ENCODE peak calls at places on chromosomes 11 and 22, in five cellular contexts. One of them, this sample, is unnamed.

GRCh38 chr11:93160808-93161207 is 37.0 kb downstream of the SLC36A4 start:
- DNase-seq in SK-N-SH: no peak
- DNase-seq in GM12878: no peak
- DNase-seq in A549: no peak
- DNase-seq in GM23338: peak
- DNase-seq in this sample: no peak

GRCh38 chr11:19453893-19454292 is 213.1 kb upstream of the E2F8 start:
- DNase-seq in SK-N-SH: no peak
- DNase-seq in GM12878: no peak
- DNase-seq in A549: no peak
- DNase-seq in GM23338: no peak
- DNase-seq in this sample: no peak

GRCh38 chr11:8127442-8127841 is 41.4 kb downstream of the RIC3 start:
- DNase-seq in SK-N-SH: no peak
- DNase-seq in GM12878: no peak
- DNase-seq in A549: no peak
- DNase-seq in GM23338: no peak
- DNase-seq in this sample: no peak

GRCh38 chr22:46073683-46074504 is 76.4 kb upstream of the PPARA start:
- DNase-seq in SK-N-SH: no peak
- DNase-seq in GM12878: no peak
- DNase-seq in A549: no peak
- DNase-seq in GM23338: no peak
- DNase-seq in this sample: no peak

GRCh38 chr22:30219668-30220278 is 26.8 kb downstream of the LIF start:
- DNase-seq in SK-N-SH: no peak
- DNase-seq in GM12878: no peak
- DNase-seq in A549: no peak
- DNase-seq in GM23338: no peak
- DNase-seq in this sample: no peak

GRCh38 chr22:22870577-22871398 is 16.8 kb upstream of the IGLL5 start:
- DNase-seq in SK-N-SH: no peak
- DNase-seq in GM12878: no peak
- DNase-seq in A549: no peak
- DNase-seq in GM23338: peak
- DNase-seq in this sample: no peak

GRCh38 chr22:50468626-50469025 is 6.2 kb downstream of the SBF1 start:
- DNase-seq in SK-N-SH: no peak
- DNase-seq in GM12878: no peak
- DNase-seq in A549: no peak
- DNase-seq in GM23338: no peak
- DNase-seq in this sample: no peak

GRCh38 chr11:120137611-120138521 is at the start of gene TRIM29:
- DNase-seq in SK-N-SH: peak
- DNase-seq in GM12878: no peak
- DNase-seq in A549: no peak
- DNase-seq in GM23338: no peak
- DNase-seq in this sample: no peak

GRCh38 chr11:73235236-73235786 is 17.2 kb downstream of the P2RY2 start:
- DNase-seq in SK-N-SH: no peak
- DNase-seq in GM12878: no peak
- DNase-seq in A549: no peak
- DNase-seq in GM23338: no peak
- DNase-seq in this sample: no peak

GRCh38 chr11:86673872-86674750 is 1.7 kb upstream of the ME3 start:
- DNase-seq in SK-N-SH: no peak
- DNase-seq in GM12878: no peak
- DNase-seq in A549: no peak
- DNase-seq in GM23338: no peak
- DNase-seq in this sample: no peak

GRCh38 chr11:19071255-19071654 is 10.7 kb upstream of the MRGPRX2 start:
- DNase-seq in SK-N-SH: peak
- DNase-seq in GM12878: peak
- DNase-seq in A549: peak
- DNase-seq in GM23338: peak
- DNase-seq in this sample: peak

GRCh38 chr11:1050581-1051355 is 14.2 kb upstream of the MUC6 start:
- DNase-seq in SK-N-SH: peak
- DNase-seq in GM12878: no peak
- DNase-seq in A549: peak
- DNase-seq in GM23338: peak
- DNase-seq in this sample: peak

GRCh38 chr22:49021926-49022815 is 805.5 kb downstream of the BRD1 start:
- DNase-seq in SK-N-SH: no peak
- DNase-seq in GM12878: no peak
- DNase-seq in A549: no peak
- DNase-seq in GM23338: no peak
- DNase-seq in this sample: no peak

GRCh38 chr11:47060807-47061206 is 115.9 kb downstream of the ARFGAP2 start:
- DNase-seq in SK-N-SH: no peak
- DNase-seq in GM12878: no peak
- DNase-seq in A549: no peak
- DNase-seq in GM23338: peak
- DNase-seq in this sample: peak

GRCh38 chr11:31763296-31763695 is 47.8 kb downstream of the PAX6 start:
- DNase-seq in SK-N-SH: no peak
- DNase-seq in GM12878: no peak
- DNase-seq in A549: no peak
- DNase-seq in GM23338: peak
- DNase-seq in this sample: no peak

GRCh38 chr11:74325649-74326645 is 14.5 kb upstream of the P4HA3 start:
- DNase-seq in SK-N-SH: no peak
- DNase-seq in GM12878: no peak
- DNase-seq in A549: no peak
- DNase-seq in GM23338: no peak
- DNase-seq in this sample: no peak

GRCh38 chr22:47783433-47784366 is 1021.2 kb downstream of the TBC1D22A start:
- DNase-seq in SK-N-SH: no peak
- DNase-seq in GM12878: no peak
- DNase-seq in A549: no peak
- DNase-seq in GM23338: no peak
- DNase-seq in this sample: no peak

GRCh38 chr11:116727990-116728389 is 44.8 kb downstream of the BUD13 start:
- DNase-seq in SK-N-SH: no peak
- DNase-seq in GM12878: no peak
- DNase-seq in A549: no peak
- DNase-seq in GM23338: no peak
- DNase-seq in this sample: no peak

GRCh38 chr11:47524200-47524874 is 28.6 kb downstream of the CELF1 start:
- DNase-seq in SK-N-SH: peak
- DNase-seq in GM12878: no peak
- DNase-seq in A549: no peak
- DNase-seq in GM23338: no peak
- DNase-seq in this sample: no peak

GRCh38 chr11:12274558-12275197 is 102.7 kb upstream of the PARVA start:
- DNase-seq in SK-N-SH: no peak
- DNase-seq in GM12878: no peak
- DNase-seq in A549: no peak
- DNase-seq in GM23338: no peak
- DNase-seq in this sample: no peak

GRCh38 chr11:12997168-12997567 is 11.9 kb upstream of the RASSF10 start:
- DNase-seq in SK-N-SH: no peak
- DNase-seq in GM12878: no peak
- DNase-seq in A549: no peak
- DNase-seq in GM23338: no peak
- DNase-seq in this sample: no peak

GRCh38 chr22:17201285-17201945 is 17.8 kb downstream of the ADA2 start:
- DNase-seq in SK-N-SH: no peak
- DNase-seq in GM12878: no peak
- DNase-seq in A549: no peak
- DNase-seq in GM23338: peak
- DNase-seq in this sample: no peak

GRCh38 chr22:29325785-29326315 is 10.4 kb upstream of the RASL10A start:
- DNase-seq in SK-N-SH: no peak
- DNase-seq in GM12878: no peak
- DNase-seq in A549: no peak
- DNase-seq in GM23338: no peak
- DNase-seq in this sample: no peak

GRCh38 chr22:26460202-26460601 is 23.4 kb downstream of the HPS4 start:
- DNase-seq in SK-N-SH: no peak
- DNase-seq in GM12878: no peak
- DNase-seq in A549: no peak
- DNase-seq in GM23338: no peak
- DNase-seq in this sample: no peak

GRCh38 chr11:6625832-6626420 is 6.7 kb upstream of the TPP1 start:
- DNase-seq in SK-N-SH: no peak
- DNase-seq in GM12878: no peak
- DNase-seq in A549: no peak
- DNase-seq in GM23338: no peak
- DNase-seq in this sample: no peak

GRCh38 chr11:128174465-128175101 is 412.8 kb downstream of the ETS1 start:
- DNase-seq in SK-N-SH: no peak
- DNase-seq in GM12878: no peak
- DNase-seq in A549: no peak
- DNase-seq in GM23338: peak
- DNase-seq in this sample: no peak

GRCh38 chr11:10674991-10675440 is 18.5 kb downstream of the IRAG1 start:
- DNase-seq in SK-N-SH: no peak
- DNase-seq in GM12878: no peak
- DNase-seq in A549: no peak
- DNase-seq in GM23338: peak
- DNase-seq in this sample: no peak

GRCh38 chr11:65486570-65487466 is 12.0 kb upstream of the MALAT1 start:
- DNase-seq in SK-N-SH: no peak
- DNase-seq in GM12878: no peak
- DNase-seq in A549: no peak
- DNase-seq in GM23338: no peak
- DNase-seq in this sample: no peak

DNA sequence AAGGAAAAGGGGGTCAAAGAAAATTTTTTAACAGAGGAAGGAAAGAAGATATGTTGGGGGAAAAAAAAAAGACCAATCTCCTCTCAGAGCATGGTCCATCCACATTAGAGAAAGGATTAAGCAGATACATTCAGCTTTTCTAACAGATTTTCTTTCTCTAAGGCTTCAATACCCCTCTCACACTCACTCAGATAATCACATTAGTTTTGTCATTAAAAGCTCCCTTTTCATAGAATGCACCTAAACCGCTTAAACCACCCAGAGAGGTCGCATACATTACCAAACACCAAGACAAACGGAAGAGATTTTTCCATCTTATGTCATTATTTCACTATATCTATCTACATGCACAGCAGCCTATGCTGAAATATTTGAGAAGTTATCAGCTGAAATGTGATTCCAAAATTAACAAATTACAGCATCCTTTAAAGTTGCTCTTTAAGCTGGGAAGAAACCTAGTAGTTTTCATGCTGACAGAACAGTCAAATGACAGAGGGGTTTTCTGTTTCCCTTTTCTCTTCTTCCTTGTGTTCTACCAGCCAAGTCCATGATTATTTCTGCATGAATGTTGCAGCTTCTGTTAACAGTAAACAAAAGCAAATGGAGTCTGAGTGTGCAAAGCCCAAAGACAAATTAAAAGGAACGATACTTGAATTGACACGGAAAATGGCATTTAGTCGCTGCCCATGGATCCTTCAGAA is 54.7 kb downstream of the PRCP start:
- DNase-seq in SK-N-SH: no peak
- DNase-seq in GM12878: no peak
- DNase-seq in A549: no peak
- DNase-seq in GM23338: no peak
- DNase-seq in this sample: no peak
- TF ChIP-seq REST in SK-N-SH: no peak
- TF ChIP-seq REST in GM12878: no peak
- TF ChIP-seq REST in A549: no peak
- TF ChIP-seq REST in GM23338: no peak
- TF ChIP-seq REST in this sample: no peak

GRCh38 chr11:76902121-76903014 is 41.6 kb downstream of the ACER3 start:
- DNase-seq in SK-N-SH: no peak
- DNase-seq in GM12878: no peak
- DNase-seq in A549: no peak
- DNase-seq in GM23338: no peak
- DNase-seq in this sample: no peak

GRCh38 chr11:76901144-76901543 is 40.4 kb downstream of the ACER3 start:
- DNase-seq in SK-N-SH: no peak
- DNase-seq in GM12878: no peak
- DNase-seq in A549: no peak
- DNase-seq in GM23338: no peak
- DNase-seq in this sample: no peak

GRCh38 chr11:76903325-76903724 is 42.6 kb downstream of the ACER3 start:
- DNase-seq in SK-N-SH: no peak
- DNase-seq in GM12878: no peak
- DNase-seq in A549: no peak
- DNase-seq in GM23338: peak
- DNase-seq in this sample: no peak
- TF ChIP-seq REST in SK-N-SH: no peak
- TF ChIP-seq REST in GM12878: no peak
- TF ChIP-seq REST in A549: no peak
- TF ChIP-seq REST in GM23338: no peak
- TF ChIP-seq REST in this sample: no peak

GRCh38 chr22:42313204-42313603 is 42.8 kb upstream of the TCF20 start:
- DNase-seq in SK-N-SH: no peak
- DNase-seq in GM12878: no peak
- DNase-seq in A549: no peak
- DNase-seq in GM23338: peak
- DNase-seq in this sample: no peak
- TF ChIP-seq REST in SK-N-SH: no peak
- TF ChIP-seq REST in GM12878: no peak
- TF ChIP-seq REST in A549: no peak
- TF ChIP-seq REST in GM23338: no peak
- TF ChIP-seq REST in this sample: no peak

GRCh38 chr22:28141614-28142013 is 222.6 kb upstream of the PITPNB start:
- DNase-seq in SK-N-SH: no peak
- DNase-seq in GM12878: no peak
- DNase-seq in A549: no peak
- DNase-seq in GM23338: no peak
- DNase-seq in this sample: no peak
- TF ChIP-seq REST in SK-N-SH: no peak
- TF ChIP-seq REST in GM12878: no peak
- TF ChIP-seq REST in A549: no peak
- TF ChIP-seq REST in GM23338: no peak
- TF ChIP-seq REST in this sample: no peak

DNA sequence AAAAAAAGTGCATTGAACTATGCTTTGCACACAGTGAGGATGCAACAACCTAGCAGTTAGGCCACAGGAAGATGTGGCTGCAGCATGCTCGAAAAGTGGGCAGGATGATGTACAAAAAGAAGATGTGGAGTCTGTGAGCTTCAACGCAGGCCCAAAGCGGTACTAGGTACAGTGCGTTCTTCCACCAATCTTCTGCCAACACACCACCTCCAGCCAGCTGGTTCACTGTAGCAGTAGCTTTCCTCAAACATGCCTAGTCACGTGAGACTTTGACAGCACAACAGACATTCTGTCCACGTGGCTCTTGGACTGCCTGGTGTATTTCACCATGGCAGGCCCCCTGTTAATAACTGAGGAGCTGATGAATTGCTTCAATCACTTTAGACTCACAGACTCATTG is 14.1 kb downstream of the SYN3 start:
- DNase-seq in SK-N-SH: no peak
- DNase-seq in GM12878: no peak
- DNase-seq in A549: no peak
- DNase-seq in GM23338: no peak
- DNase-seq in this sample: no peak
- TF ChIP-seq REST in SK-N-SH: no peak
- TF ChIP-seq REST in GM12878: no peak
- TF ChIP-seq REST in A549: no peak
- TF ChIP-seq REST in GM23338: no peak
- TF ChIP-seq REST in this sample: no peak

GRCh38 chr11:95877288-95877687 is 46.6 kb downstream of the MTMR2 start:
- DNase-seq in SK-N-SH: no peak
- DNase-seq in GM12878: no peak
- DNase-seq in A549: no peak
- DNase-seq in GM23338: no peak
- DNase-seq in this sample: no peak
- TF ChIP-seq REST in SK-N-SH: no peak
- TF ChIP-seq REST in GM12878: no peak
- TF ChIP-seq REST in A549: no peak
- TF ChIP-seq REST in GM23338: no peak
- TF ChIP-seq REST in this sample: no peak